ENCODE peak calls at places on chromosomes 1 and 21, in six cellular contexts. O is heart left ventricle, B is HCT116, P is uterus, N is stomach, X is sigmoid colon. Q is an unnamed sample.

GRCh38 chr1:153362187-153362586 is 4.5 kb downstream of the S100A9 start:
- DNase-seq in X (no peak), O (no peak), P (no peak), B (no peak), N (no peak), Q (no peak)

GRCh38 chr1:234603221-234604204 is 6.5 kb downstream of the IRF2BP2 start:
- DNase-seq in P (no peak), B (no peak), X (no peak), N (no peak), O (no peak), Q (no peak)

GRCh38 chr1:208183977-208184901 is 59.9 kb downstream of the PLXNA2 start:
- DNase-seq in N (peak; percentile 36), O (no peak), B (peak; percentile 18), X (no peak), P (peak; percentile 70), Q (no peak)

GRCh38 chr1:223886516-223886921 is 40.8 kb upstream of the TP53BP2 start:
- DNase-seq in P (no peak), O (no peak), B (no peak), X (no peak), N (no peak), Q (no peak)

GRCh38 chr1:218171302-218171893 is 113.7 kb upstream of the RRP15 start:
- DNase-seq in N (no peak), O (no peak), B (peak; percentile 24), X (no peak), P (no peak), Q (no peak)

GRCh38 chr1:24540906-24541710 is 14.8 kb upstream of the NCMAP start:
- DNase-seq in N (peak; percentile 60), B (no peak), X (no peak), O (no peak), P (no peak), Q (no peak)

GRCh38 chr1:207863893-207864535 is 46.9 kb downstream of the CD34 start:
- DNase-seq in N (no peak), B (no peak), X (no peak), O (no peak), P (no peak), Q (no peak)

GRCh38 chr1:4488018-4488417 is 166.4 kb upstream of the AJAP1 start:
- DNase-seq in O (no peak), N (no peak), P (no peak), B (no peak), X (no peak), Q (no peak)

GRCh38 chr1:44842415-44842762 is 664 bp downstream of the PTCH2 start:
- DNase-seq in X (no peak), O (no peak), B (no peak), N (no peak), P (no peak), Q (no peak)

GRCh38 chr1:145963218-145964019 is 956 bp downstream of the ANKRD34A start:
- DNase-seq in X (no peak), B (no peak), O (no peak), P (no peak), N (no peak), Q (no peak)

GRCh38 chr1:230141002-230141648 is 74.1 kb downstream of the GALNT2 start:
- DNase-seq in N (no peak), P (no peak), B (no peak), O (no peak), X (peak; percentile 81), Q (no peak)

GRCh38 chr21:45004481-45005263 is 64.8 kb downstream of the SLX9 start:
- DNase-seq in N (no peak), P (no peak), B (no peak), X (no peak), O (no peak), Q (no peak)

GRCh38 chr1:97942161-97943123 is 21.6 kb upstream of the DPYD start:
- DNase-seq in N (no peak), X (no peak), B (no peak), P (no peak), O (no peak), Q (no peak)

GRCh38 chr1:9271861-9272595 is 20.7 kb upstream of the SPSB1 start:
- DNase-seq in X (no peak), N (no peak), B (no peak), P (no peak), O (no peak), Q (no peak)

GRCh38 chr1:116211294-116211693 is 100.1 kb downstream of the MAB21L3 start:
- DNase-seq in X (no peak), P (no peak), O (no peak), N (no peak), B (no peak), Q (no peak)

GRCh38 chr1:209835782-209836298 is 8.1 kb downstream of the UTP25 start:
- DNase-seq in X (no peak), O (no peak), P (no peak), N (no peak), B (no peak), Q (no peak)

GRCh38 chr1:88646852-88647645 is 37.0 kb upstream of the PKN2 start:
- DNase-seq in P (no peak), O (no peak), N (no peak), B (no peak), X (no peak), Q (no peak)

GRCh38 chr1:158098256-158098655 is 82.4 kb upstream of the CD1D start:
- DNase-seq in X (no peak), N (no peak), O (no peak), B (no peak), P (no peak), Q (no peak)

GRCh38 chr1:67570473-67571143 is 114.4 kb upstream of the GADD45A start:
- DNase-seq in O (no peak), B (no peak), N (no peak), P (no peak), X (no peak), Q (no peak)

GRCh38 chr1:183544598-183545297 is 45.5 kb downstream of the NCF2 start:
- DNase-seq in O (no peak), P (no peak), X (no peak), N (peak; percentile 46), B (no peak), Q (no peak)

GRCh38 chr1:199404191-199404590 is 623.3 kb upstream of the NR5A2 start:
- DNase-seq in P (no peak), O (no peak), N (no peak), B (no peak), X (no peak), Q (no peak)

GRCh38 chr1:226589008-226589733 is 40.6 kb downstream of the STUM start:
- DNase-seq in P (peak; percentile 38), N (no peak), X (peak; percentile 81), B (no peak), O (no peak), Q (peak; percentile 78)

GRCh38 chr1:71586030-71586429 is 505.2 kb upstream of the ZRANB2 start:
- DNase-seq in B (no peak), N (no peak), O (no peak), P (no peak), X (no peak), Q (no peak)

GRCh38 chr1:43952731-43953350 is 6.1 kb downstream of the IPO13 start:
- DNase-seq in P (no peak), N (no peak), B (no peak), O (no peak), X (no peak), Q (no peak)

GRCh38 chr1:218700666-218701065 is 355.5 kb downstream of the TGFB2 start:
- DNase-seq in B (no peak), X (no peak), N (no peak), P (no peak), O (no peak), Q (no peak)

GRCh38 chr21:26815197-26815596 is 30.0 kb downstream of the ADAMTS1 start:
- DNase-seq in P (no peak), X (no peak), N (no peak), B (no peak), O (no peak), Q (no peak)

GRCh38 chr1:79887059-79887458 is 880.5 kb upstream of the ADGRL4 start:
- DNase-seq in O (no peak), X (no peak), N (no peak), P (no peak), B (no peak), Q (no peak)

GRCh38 chr1:234331511-234331910 is 41.7 kb upstream of the COA6 start:
- DNase-seq in O (no peak), X (no peak), P (no peak), B (no peak), N (no peak), Q (no peak)

GRCh38 chr1:29236743-29236992 is 346 bp downstream of the PTPRU start:
- DNase-seq in X (no peak), P (peak; percentile 26), B (no peak), O (no peak), N (no peak), Q (no peak)

DNA sequence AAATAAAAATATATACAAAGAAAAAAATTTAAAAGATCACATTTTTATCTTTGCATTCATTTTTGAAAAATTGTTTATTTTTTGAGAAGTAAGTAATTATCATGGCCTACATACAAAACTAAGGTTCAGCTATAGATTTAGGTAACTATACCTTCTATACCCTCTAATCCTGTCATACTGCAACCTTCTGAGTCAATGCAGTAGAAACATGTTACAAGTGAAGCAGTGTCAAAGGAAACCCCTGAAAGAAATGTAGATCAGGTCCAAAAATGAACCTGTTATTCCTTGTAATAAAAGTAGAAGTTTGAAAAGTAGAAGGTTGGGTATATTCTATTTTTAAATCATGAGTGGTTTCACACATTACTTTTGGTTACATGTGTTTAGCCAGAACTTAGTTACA is 51.3 kb downstream of the PTGS2 start:
- DNase-seq in X (no peak), P (no peak), B (no peak), N (no peak), O (no peak), Q (no peak)
- H3K4me3 ChIP-seq in X (no peak overlapping the region), P (no peak overlapping the region), B (no peak overlapping the region), N (no peak overlapping the region), O (no peak overlapping the region), Q (no peak overlapping the region)

DNA sequence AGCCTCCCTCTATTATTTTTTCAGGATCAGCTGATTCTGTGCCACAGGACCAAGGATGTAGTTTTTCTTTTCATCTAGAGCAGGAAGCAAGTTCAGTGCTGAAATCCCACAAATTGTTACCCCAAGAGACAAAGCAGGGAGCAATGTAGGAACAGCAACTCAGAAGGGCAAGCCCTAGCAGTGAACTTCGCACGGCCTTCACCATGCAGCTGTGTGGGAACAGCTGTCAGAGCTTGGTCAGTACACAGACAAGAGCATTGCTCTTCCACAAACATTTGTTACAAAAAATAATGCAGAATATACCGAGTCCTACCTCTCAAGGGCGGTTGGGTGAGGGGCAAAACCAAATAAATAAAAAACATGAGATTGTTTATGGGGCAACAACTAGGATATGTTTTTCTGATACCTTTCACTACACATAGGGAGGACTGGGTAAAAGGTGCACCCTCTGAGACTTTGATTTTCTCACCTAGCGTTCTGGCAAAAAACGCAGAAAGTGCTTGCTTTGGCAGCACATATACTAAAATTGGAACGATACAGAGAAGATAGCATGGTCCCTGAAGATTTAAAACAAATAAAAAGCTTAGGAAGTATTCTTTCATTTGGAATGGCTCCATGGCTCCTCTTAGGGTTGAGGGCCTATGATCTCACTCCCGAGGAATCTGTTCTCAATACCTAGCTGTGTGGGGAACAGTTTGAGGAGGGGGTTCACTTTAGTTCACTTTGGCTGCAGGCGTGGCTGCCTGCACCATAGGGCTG is 37.1 kb upstream of the ANGPTL7 start:
- DNase-seq in O (no peak), N (no peak), P (no peak), X (peak; percentile 21), B (no peak), Q (peak; percentile 62)
- H3K27ac ChIP-seq in O (peak overlapping the region; percentile 63), N (no peak overlapping the region), P (peak overlapping the region; percentile 12), X (no peak overlapping the region), B (no peak overlapping the region), Q (peak overlapping the region; percentile 63)

GRCh38 chr1:119330940-119331263 is 37.7 kb upstream of the HAO2 start:
- DNase-seq in X (no peak), O (no peak), P (no peak), N (no peak), B (no peak), Q (no peak)
- TF ChIP-seq POLR2A in X (no peak), O (no peak), P (no peak), N (no peak), B (no peak), Q (no peak)

GRCh38 chr1:176285996-176286395 is 78.9 kb upstream of the COP1 start:
- DNase-seq in O (no peak), B (no peak), P (no peak), X (no peak), N (no peak), Q (no peak)
- H3K4me3 ChIP-seq in O (no peak overlapping the region), B (no peak overlapping the region), P (no peak overlapping the region), X (no peak overlapping the region), N (no peak overlapping the region), Q (no peak overlapping the region)

Q was measured in testis.